ENCODE peak calls at places on chromosome 4, in four cellular contexts. F is IMR-90, G is K562, Z is HepG2. X is an unnamed sample.

GRCh38 chr4:41281038-41281634 is 24.4 kb downstream of the UCHL1 start:
- DNase-seq in Z (peak), G (peak), F (peak), X (peak)

GRCh38 chr4:24689212-24689611 is 104.9 kb upstream of the DHX15 start:
- DNase-seq in Z (no peak), F (no peak), G (no peak), X (no peak)

GRCh38 chr4:41569957-41570356 is 32.0 kb downstream of the LIMCH1 start:
- DNase-seq in Z (no peak), G (no peak), F (no peak), X (no peak)

GRCh38 chr4:152618971-152619370 is 60.8 kb downstream of the TMEM154 start:
- DNase-seq in Z (no peak), F (no peak), G (no peak), X (no peak)

GRCh38 chr4:83490876-83491450 is 6.1 kb upstream of the ABRAXAS1 start:
- DNase-seq in Z (peak), G (peak), F (peak), X (peak)

GRCh38 chr4:24768604-24769003 is 26.8 kb upstream of the SOD3 start:
- DNase-seq in G (no peak), F (no peak), Z (no peak), X (no peak)

GRCh38 chr4:13530823-13531608 is 13.3 kb downstream of the NKX3-2 start:
- DNase-seq in F (no peak), G (peak), Z (no peak), X (no peak)

GRCh38 chr4:187172340-187172761 is 448.7 kb upstream of the FAT1 start:
- DNase-seq in G (no peak), F (no peak), Z (no peak), X (no peak)

GRCh38 chr4:187354740-187355139 is 631.1 kb upstream of the FAT1 start:
- DNase-seq in Z (no peak), G (no peak), F (no peak), X (no peak)

GRCh38 chr4:128871948-128872347 is 62.4 kb downstream of the JADE1 start:
- DNase-seq in Z (no peak), G (no peak), F (peak), X (peak)

GRCh38 chr4:100063355-100063754 is 113.3 kb upstream of the H2AZ1 start:
- DNase-seq in Z (no peak), F (peak), G (no peak), X (no peak)

GRCh38 chr4:69782651-69783310 is 22.4 kb upstream of the SULT1B1 start:
- DNase-seq in Z (no peak), F (no peak), G (no peak), X (no peak)

GRCh38 chr4:39893693-39894072 is 84.0 kb downstream of the PDS5A start:
- DNase-seq in F (no peak), G (no peak), Z (no peak), X (no peak)

GRCh38 chr4:126976850-126977249 is 655.9 kb upstream of the INTU start:
- DNase-seq in G (no peak), F (no peak), Z (no peak), X (no peak)

GRCh38 chr4:80566203-80566872 is 230.8 kb downstream of the CFAP299 start:
- DNase-seq in Z (no peak), G (no peak), F (no peak), X (no peak)

GRCh38 chr4:55378617-55379467 is 16.9 kb upstream of the TMEM165 start:
- DNase-seq in F (no peak), Z (no peak), G (no peak), X (no peak)

GRCh38 chr4:1821679-1822567 is 28.8 kb downstream of the FGFR3 start:
- DNase-seq in F (no peak), G (no peak), Z (no peak), X (no peak)
- TF ChIP-seq MAZ in F (no peak), G (no peak), Z (no peak), X (no peak)

GRCh38 chr4:159401791-159402380 is 299.0 kb downstream of the RAPGEF2 start:
- DNase-seq in F (peak), Z (peak), G (no peak), X (peak)
- TF ChIP-seq MAZ in F (no peak), Z (no peak), G (no peak), X (no peak)

DNA sequence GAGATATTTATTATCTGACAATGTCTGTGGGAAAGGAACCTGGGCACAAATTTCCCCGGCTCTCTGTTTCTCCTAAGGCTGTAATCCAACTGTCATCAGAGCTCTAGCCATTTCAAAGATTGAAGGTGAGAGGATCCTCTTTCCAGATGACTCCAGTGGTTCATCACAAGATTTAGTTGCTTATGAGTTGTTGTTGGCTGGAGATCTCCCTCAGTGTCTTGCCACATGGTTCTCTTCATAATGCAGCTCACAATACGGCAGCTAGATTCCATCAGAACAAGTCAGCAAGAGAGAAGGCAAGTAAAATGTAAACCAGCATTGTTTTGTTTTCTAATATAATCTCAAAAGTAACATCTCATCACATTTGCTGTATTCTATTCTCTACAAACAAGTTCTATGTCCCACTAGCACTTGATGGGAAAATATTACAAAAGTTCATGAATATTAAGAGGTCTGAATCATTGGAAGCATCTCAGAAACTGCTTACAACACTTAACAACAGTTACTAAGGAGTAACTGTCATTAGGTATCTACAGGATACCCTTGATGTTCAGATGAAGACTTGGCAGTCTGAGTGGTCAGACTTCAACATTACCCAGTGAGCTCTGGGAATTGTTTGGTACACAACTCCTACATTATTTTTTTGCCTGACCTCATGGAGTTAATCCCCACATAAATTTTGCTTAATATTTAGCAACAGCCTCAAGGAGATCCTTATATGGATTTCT is 369.2 kb downstream of the GASK1B start:
- DNase-seq in Z (no peak), F (no peak), G (no peak), X (no peak)
- TF ChIP-seq MAZ in Z (no peak), F (no peak), G (no peak), X (no peak)

GRCh38 chr4:7861440-7861881 is 78.2 kb downstream of the AFAP1 start:
- DNase-seq in Z (no peak), F (peak), G (no peak), X (no peak)
- TF ChIP-seq MAZ in Z (no peak), F (peak), G (no peak), X (no peak)

GRCh38 chr4:182881928-182882327 is 35.3 kb downstream of the DCTD start:
- DNase-seq in F (no peak), Z (no peak), G (no peak), X (no peak)
- TF ChIP-seq MAZ in F (no peak), Z (no peak), G (no peak), X (no peak)

GRCh38 chr4:77819409-77819835 is 254 bp upstream of the CNOT6L start:
- DNase-seq in G (peak), Z (no peak), F (no peak), X (no peak)
- TF ChIP-seq MAZ in G (no peak), Z (no peak), F (peak), X (no peak)